ENCODE peak calls at places on chromosome X, in five cellular contexts. G is BE2C, E is breast epithelium, B is endothelial cell of umbilical vein, K is RWPE2. Q is an unnamed sample.

GRCh38 chrX:151789179-151789800 is 54.7 kb downstream of the CNGA2 start:
- DNase-seq in G (no peak), E (peak; percentile 50), B (peak; percentile 39), K (peak; percentile 47), Q (no peak)

GRCh38 chrX:40108084-40108958 is 10.6 kb upstream of the BCOR start:
- DNase-seq in G (peak; percentile 52), E (no peak), B (peak; percentile 75), K (no peak), Q (no peak)

GRCh38 chrX:110421499-110422455 is 63.1 kb downstream of the RTL9 start:
- DNase-seq in G (no peak), E (peak; percentile 55), B (no peak), K (no peak), Q (no peak)

GRCh38 chrX:111254896-111255693 is 15.2 kb downstream of the CAPN6 start:
- DNase-seq in G (no peak), E (no peak), B (no peak), K (no peak), Q (no peak)

GRCh38 chrX:110086162-110086915 is 83.4 kb downstream of the TMEM164 start:
- DNase-seq in G (no peak), E (no peak), B (peak; percentile 19), K (no peak), Q (no peak)

GRCh38 chrX:138711399-138712347 is at the start of gene FGF13:
- DNase-seq in G (peak; percentile 8), E (no peak), B (no peak), K (no peak), Q (no peak)

GRCh38 chrX:69371159-69371558 is 133.0 kb upstream of the NALF2 start:
- DNase-seq in G (no peak), E (no peak), B (no peak), K (no peak), Q (no peak)

GRCh38 chrX:131828482-131828881 is 194.6 kb upstream of the STK26 start:
- DNase-seq in G (no peak), E (no peak), B (no peak), K (no peak), Q (no peak)

GRCh38 chrX:148865237-148865636 is 364.8 kb downstream of the AFF2 start:
- DNase-seq in G (no peak), E (no peak), B (no peak), K (no peak), Q (no peak)

GRCh38 chrX:44667771-44668170 is 125.1 kb upstream of the FUNDC1 start:
- DNase-seq in G (no peak), E (no peak), B (no peak), K (no peak), Q (no peak)

GRCh38 chrX:79081895-79082512 is 62.5 kb upstream of the GPR174 start:
- DNase-seq in G (no peak), E (no peak), B (peak; percentile 36), K (no peak), Q (no peak)

GRCh38 chrX:23822397-23822796 is 39.4 kb downstream of the SAT1 start:
- DNase-seq in G (no peak), E (no peak), B (no peak), K (no peak), Q (no peak)

GRCh38 chrX:112636288-112636687 is 43.5 kb downstream of the LHFPL1 start:
- DNase-seq in G (no peak), E (no peak), B (no peak), K (no peak), Q (no peak)

GRCh38 chrX:2387614-2388239 is 113.0 kb downstream of the DHRSX start:
- DNase-seq in G (no peak), E (no peak), B (peak; percentile 75), K (no peak), Q (no peak)

GRCh38 chrX:37825225-37825842 is 22.0 kb downstream of the DYNLT3 start:
- DNase-seq in G (peak; percentile 26), E (no peak), B (peak; percentile 33), K (no peak), Q (no peak)

GRCh38 chrX:24482823-24483410 is 17.8 kb downstream of the PDK3 start:
- DNase-seq in G (no peak), E (no peak), B (no peak), K (no peak), Q (no peak)

GRCh38 chrX:107429090-107429489 is 20.4 kb upstream of the FRMPD3 start:
- DNase-seq in G (peak; percentile 34), E (no peak), B (no peak), K (no peak), Q (no peak)

GRCh38 chrX:20221902-20222301 is 44.8 kb downstream of the RPS6KA3 start:
- DNase-seq in G (no peak), E (no peak), B (no peak), K (no peak), Q (no peak)

GRCh38 chrX:48815266-48815665 is 11.0 kb upstream of the ERAS start:
- DNase-seq in G (no peak), E (no peak), B (no peak), K (no peak), Q (no peak)

GRCh38 chrX:11244641-11245040 is 48.6 kb upstream of the AMELX start:
- DNase-seq in G (no peak), E (no peak), B (no peak), K (no peak), Q (no peak)

GRCh38 chrX:67437821-67438220 is 106.0 kb upstream of the AR start:
- DNase-seq in G (no peak), E (no peak), B (no peak), K (no peak), Q (no peak)

GRCh38 chrX:9475984-9476383 is 11.1 kb downstream of the TBL1X start:
- DNase-seq in G (no peak), E (no peak), B (no peak), K (no peak), Q (no peak)

GRCh38 chrX:20063716-20064351 is 52.9 kb downstream of the MAP7D2 start:
- DNase-seq in G (no peak), E (no peak), B (no peak), K (no peak), Q (no peak)

GRCh38 chrX:48306175-48306574 is 50.3 kb downstream of the SSX3 start:
- DNase-seq in G (no peak), E (no peak), B (no peak), K (no peak), Q (no peak)

GRCh38 chrX:128142745-128143144 is 90.5 kb upstream of the ACTRT1 start:
- DNase-seq in G (no peak), E (no peak), B (no peak), K (no peak), Q (no peak)

GRCh38 chrX:3468031-3468430 is 121.6 kb upstream of the MXRA5 start:
- DNase-seq in G (no peak), E (no peak), B (no peak), K (no peak), Q (no peak)

GRCh38 chrX:148784859-148785655 is 284.6 kb downstream of the AFF2 start:
- DNase-seq in G (no peak), E (no peak), B (no peak), K (no peak), Q (no peak)

GRCh38 chrX:111411591-111412371 is at the start of gene DCX:
- DNase-seq in G (peak; percentile 16), E (no peak), B (no peak), K (no peak), Q (no peak)

GRCh38 chrX:115018944-115019343 is 1.5 kb upstream of the IL13RA2 start:
- DNase-seq in G (no peak), E (no peak), B (no peak), K (no peak), Q (no peak)

GRCh38 chrX:115018040-115018647 is 728 bp upstream of the IL13RA2 start:
- DNase-seq in G (no peak), E (no peak), B (no peak), K (no peak), Q (no peak)

GRCh38 chrX:115011428-115011827 is 6.0 kb downstream of the IL13RA2 start:
- DNase-seq in G (no peak), E (no peak), B (no peak), K (no peak), Q (no peak)

GRCh38 chrX:115017455-115017854 is at the start of gene IL13RA2:
- DNase-seq in G (peak; percentile 41), E (no peak), B (peak; percentile 3), K (no peak), Q (no peak)

GRCh38 chrX:115013705-115014104 is 3.7 kb downstream of the IL13RA2 start:
- DNase-seq in G (no peak), E (no peak), B (peak; percentile 4), K (no peak), Q (no peak)
- H3K27me3 ChIP-seq in G (no peaks in the 10 kb centered on the region), E (peaks cover 54% of the 10 kb centered on the region), B (no peaks in the 10 kb centered on the region), K (no peaks in the 10 kb centered on the region), Q (no peaks in the 10 kb centered on the region)

GRCh38 chrX:104255465-104255864 is 732 bp upstream of the ESX1 start:
- DNase-seq in G (no peak), E (no peak), B (peak; percentile 1), K (no peak), Q (no peak)
- H3K27me3 ChIP-seq in G (peaks cover 19% of the 10 kb centered on the region), E (peaks cover 91% of the 10 kb centered on the region), B (peaks cover 20% of the 10 kb centered on the region), K (peaks cover 27% of the 10 kb centered on the region), Q (peaks cover 44% of the 10 kb centered on the region)

GRCh38 chrX:153366119-153366518 is 32.2 kb downstream of the ZNF275 start:
- DNase-seq in G (no peak), E (no peak), B (no peak), K (no peak), Q (no peak)
- H3K27me3 ChIP-seq in G (no peaks in the 10 kb centered on the region), E (peaks cover 24% of the 10 kb centered on the region), B (no peaks in the 10 kb centered on the region), K (no peaks in the 10 kb centered on the region), Q (no peaks in the 10 kb centered on the region)

GRCh38 chrX:51571821-51572220 is 46.9 kb downstream of the CENPVL3 start:
- DNase-seq in G (no peak), E (no peak), B (no peak), K (no peak), Q (no peak)

GRCh38 chrX:51568586-51568985 is 50.1 kb downstream of the CENPVL3 start:
- DNase-seq in G (no peak), E (no peak), B (no peak), K (no peak), Q (no peak)

DNA sequence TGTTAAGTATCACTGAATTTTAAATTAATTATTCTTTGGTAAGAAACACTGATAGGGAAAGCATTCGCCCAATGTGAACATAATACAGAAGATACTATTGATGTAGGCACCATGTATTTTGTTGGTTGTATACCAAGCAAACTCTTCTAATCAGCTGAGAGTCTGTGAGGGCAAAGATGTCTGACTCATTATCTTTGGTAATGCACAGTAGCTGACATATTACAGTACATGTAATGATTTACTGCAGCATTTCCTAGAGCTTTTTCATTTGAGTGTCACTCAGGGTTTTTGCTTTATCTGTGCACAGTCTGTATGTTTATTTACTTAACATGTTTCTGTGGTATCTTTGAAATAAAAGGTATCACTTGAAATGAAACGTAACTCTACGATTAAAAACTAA is 49.2 kb downstream of the CENPVL3 start:
- DNase-seq in G (no peak), E (no peak), B (no peak), K (no peak), Q (no peak)
- H3K27me3 ChIP-seq in G (no peaks in the 10 kb centered on the region), E (peaks cover 41% of the 10 kb centered on the region), B (no peaks in the 10 kb centered on the region), K (no peaks in the 10 kb centered on the region), Q (no peaks in the 10 kb centered on the region)

Q was measured in esophagus muscularis mucosa.